ENCODE peak calls at places on chromosomes 6 and 20, in nine cellular contexts. G is GM10248; N is bronchial epithelial cell; T is activated CD4-positive, alpha-beta T cell treated with anti-CD3 and anti-CD28 coated beads, Interleukin-2, amount 50 U/mL, for 48 hours; K is adipocyte; X is EL; C is NT2/D1; W is Kasumi-1; P is kidney. A is an unnamed sample.

GRCh38 chr6:53765270-53765669 is 29.5 kb upstream of the LRRC1 start:
- DNase-seq in W (no peak), C (no peak), X (no peak), P (no peak), G (no peak), K (peak), N (no peak), T (no peak), A (no peak)

GRCh38 chr20:51800769-51801219 is 1.5 kb downstream of the SALL4 start:
- DNase-seq in T (peak), W (no peak), P (no peak), C (no peak), G (no peak), X (peak), K (peak), N (no peak), A (peak)

GRCh38 chr6:4647414-4648365 is 128.5 kb upstream of the CDYL start:
- DNase-seq in W (peak), X (peak), C (peak), K (peak), T (peak), P (peak), G (no peak), N (peak), A (peak)

GRCh38 chr6:24566020-24566752 is 71.4 kb downstream of the ALDH5A1 start:
- DNase-seq in P (no peak), T (no peak), C (no peak), K (peak), N (no peak), W (no peak), G (no peak), X (peak), A (no peak)

GRCh38 chr6:39849228-39849627 is 57.1 kb downstream of the DAAM2 start:
- DNase-seq in N (no peak), P (no peak), W (no peak), G (no peak), T (no peak), X (no peak), C (no peak), K (no peak), A (no peak)

GRCh38 chr20:18391686-18392085 is 75.1 kb downstream of the DZANK1 start:
- DNase-seq in C (no peak), K (no peak), N (no peak), X (no peak), G (no peak), T (no peak), W (no peak), P (no peak), A (no peak)

GRCh38 chr6:13013681-13014550 is 297.3 kb downstream of the PHACTR1 start:
- DNase-seq in T (no peak), W (no peak), N (no peak), X (peak), C (no peak), P (no peak), K (peak), G (peak), A (no peak)

GRCh38 chr6:100347901-100348550 is 116.7 kb downstream of the SIM1 start:
- DNase-seq in C (no peak), X (peak), G (no peak), W (peak), K (peak), T (no peak), N (peak), P (no peak), A (no peak)

GRCh38 chr6:139029470-139030210 is 1.1 kb downstream of the ABRACL start:
- DNase-seq in N (no peak), W (peak), K (peak), X (peak), P (peak), C (no peak), T (peak), G (peak), A (peak)

GRCh38 chr6:84606860-84607259 is 157.5 kb downstream of the TBX18 start:
- DNase-seq in T (no peak), C (no peak), P (no peak), N (no peak), X (peak), K (no peak), G (no peak), W (no peak), A (no peak)

GRCh38 chr20:61544910-61545889 is 293.1 kb downstream of the CDH4 start:
- DNase-seq in G (no peak), C (no peak), T (no peak), X (no peak), W (no peak), N (no peak), P (peak), K (no peak), A (no peak)

GRCh38 chr6:73774311-73774766 is 78.3 kb downstream of the CD109 start:
- DNase-seq in T (no peak), G (no peak), N (peak), P (no peak), X (peak), K (peak), W (peak), C (no peak), A (peak)

GRCh38 chr6:133631421-133631820 is 257.5 kb upstream of the TCF21 start:
- DNase-seq in G (no peak), K (peak), P (no peak), X (peak), T (no peak), N (no peak), W (no peak), C (no peak), A (peak)